ENCODE peak calls at places on chromosomes 5 and 9, in seven cellular contexts. X, B, Q, G, H, W and E are unnamed samples.

GRCh38 chr9:8863886-8864881 is 1064.6 kb upstream of the DMAC1 start:
- DNase-seq in X (peak), B (peak), Q (no peak), G (peak), H (no peak), W (peak), E (peak)

GRCh38 chr5:56649569-56649968 is 165.8 kb upstream of the MAP3K1 start:
- DNase-seq in X (no peak), B (no peak), Q (no peak), G (peak), H (no peak), W (no peak), E (peak)

GRCh38 chr5:59039296-59040006 is 456.6 kb downstream of the RAB3C start:
- DNase-seq in X (peak), B (peak), Q (peak), G (peak), H (peak), W (peak), E (peak)

GRCh38 chr9:128304971-128305288 is 17.3 kb downstream of the TRUB2 start:
- DNase-seq in X (no peak), B (no peak), Q (no peak), G (no peak), H (no peak), W (peak), E (no peak)

GRCh38 chr9:127175319-127175715 is 52.9 kb upstream of the ANGPTL2 start:
- DNase-seq in X (no peak), B (no peak), Q (no peak), G (no peak), H (peak), W (no peak), E (no peak)

GRCh38 chr5:41681820-41682219 is 171.4 kb upstream of the PLCXD3 start:
- DNase-seq in X (no peak), B (no peak), Q (no peak), G (no peak), H (no peak), W (no peak), E (no peak)

GRCh38 chr9:121990600-121991304 is 102.4 kb downstream of the TTLL11 start:
- DNase-seq in X (no peak), B (no peak), Q (no peak), G (no peak), H (no peak), W (no peak), E (no peak)

GRCh38 chr5:68365894-68366293 is 150.3 kb downstream of the PIK3R1 start:
- DNase-seq in X (no peak), B (no peak), Q (no peak), G (peak), H (no peak), W (no peak), E (no peak)

GRCh38 chr5:16411741-16412455 is 53.7 kb downstream of the ZNF622 start:
- DNase-seq in X (no peak), B (no peak), Q (no peak), G (no peak), H (no peak), W (peak), E (no peak)

GRCh38 chr5:115450741-115451140 is 93.8 kb downstream of the FEM1C start:
- DNase-seq in X (peak), B (no peak), Q (no peak), G (peak), H (no peak), W (peak), E (peak)

GRCh38 chr9:93189369-93190132 is 5.6 kb downstream of the WNK2 start:
- DNase-seq in X (no peak), B (no peak), Q (no peak), G (no peak), H (no peak), W (no peak), E (no peak)

GRCh38 chr5:173330151-173330855 is 2.1 kb upstream of the STC2 start:
- DNase-seq in X (no peak), B (peak), Q (no peak), G (no peak), H (no peak), W (no peak), E (no peak)

GRCh38 chr9:70112981-70113380 is 69.3 kb downstream of the MAMDC2 start:
- DNase-seq in X (no peak), B (no peak), Q (no peak), G (no peak), H (no peak), W (peak), E (no peak)

GRCh38 chr5:86118542-86118941 is 499.2 kb upstream of the COX7C start:
- DNase-seq in X (no peak), B (no peak), Q (no peak), G (no peak), H (no peak), W (no peak), E (no peak)

GRCh38 chr5:151037561-151038291 is 17.3 kb downstream of the GPX3 start:
- DNase-seq in X (peak), B (no peak), Q (peak), G (peak), H (no peak), W (peak), E (peak)

GRCh38 chr5:146646441-146646840 is 130.5 kb upstream of the GPR151 start:
- DNase-seq in X (no peak), B (no peak), Q (no peak), G (no peak), H (no peak), W (no peak), E (no peak)

GRCh38 chr5:159641371-159642039 is 274.8 kb upstream of the ADRA1B start:
- DNase-seq in X (no peak), B (no peak), Q (no peak), G (no peak), H (no peak), W (no peak), E (no peak)

GRCh38 chr9:137582286-137582860 is 3.6 kb upstream of the DPH7 start:
- DNase-seq in X (no peak), B (peak), Q (no peak), G (peak), H (peak), W (no peak), E (no peak)

GRCh38 chr9:116189683-116190082 is 36.1 kb downstream of the PAPPA start:
- DNase-seq in X (no peak), B (no peak), Q (no peak), G (no peak), H (peak), W (no peak), E (no peak)

GRCh38 chr5:139745800-139746690 is 49.6 kb upstream of the PSD2 start:
- DNase-seq in X (peak), B (peak), Q (peak), G (peak), H (peak), W (peak), E (peak)

GRCh38 chr5:65027149-65027548 is 258.4 kb downstream of the CWC27 start:
- DNase-seq in X (no peak), B (no peak), Q (no peak), G (no peak), H (no peak), W (no peak), E (no peak)

GRCh38 chr9:4375424-4376195 is 75.7 kb upstream of the GLIS3 start:
- DNase-seq in X (peak), B (peak), Q (no peak), G (peak), H (no peak), W (peak), E (peak)

GRCh38 chr9:132978451-132979087 is at the start of gene GFI1B:
- DNase-seq in X (no peak), B (no peak), Q (no peak), G (no peak), H (no peak), W (no peak), E (no peak)

GRCh38 chr5:61525573-61526142 is 193.6 kb downstream of the ZSWIM6 start:
- DNase-seq in X (peak), B (no peak), Q (no peak), G (peak), H (no peak), W (peak), E (no peak)

GRCh38 chr9:99515874-99516656 is 294.0 kb downstream of the SEC61B start:
- DNase-seq in X (no peak), B (no peak), Q (no peak), G (no peak), H (no peak), W (no peak), E (no peak)

GRCh38 chr5:110851357-110851756 is 112.5 kb downstream of the SLC25A46 start:
- DNase-seq in X (peak), B (no peak), Q (no peak), G (no peak), H (no peak), W (peak), E (no peak)

GRCh38 chr9:133905493-133905892 is 86.6 kb downstream of the VAV2 start:
- DNase-seq in X (no peak), B (no peak), Q (no peak), G (no peak), H (no peak), W (no peak), E (no peak)

GRCh38 chr5:150637245-150638052 is 3.0 kb upstream of the SYNPO start:
- DNase-seq in X (peak), B (peak), Q (no peak), G (peak), H (peak), W (peak), E (peak)

GRCh38 chr5:71969464-71969863 is 137.8 kb upstream of the MAP1B start:
- DNase-seq in X (no peak), B (no peak), Q (no peak), G (no peak), H (no peak), W (peak), E (no peak)

DNA sequence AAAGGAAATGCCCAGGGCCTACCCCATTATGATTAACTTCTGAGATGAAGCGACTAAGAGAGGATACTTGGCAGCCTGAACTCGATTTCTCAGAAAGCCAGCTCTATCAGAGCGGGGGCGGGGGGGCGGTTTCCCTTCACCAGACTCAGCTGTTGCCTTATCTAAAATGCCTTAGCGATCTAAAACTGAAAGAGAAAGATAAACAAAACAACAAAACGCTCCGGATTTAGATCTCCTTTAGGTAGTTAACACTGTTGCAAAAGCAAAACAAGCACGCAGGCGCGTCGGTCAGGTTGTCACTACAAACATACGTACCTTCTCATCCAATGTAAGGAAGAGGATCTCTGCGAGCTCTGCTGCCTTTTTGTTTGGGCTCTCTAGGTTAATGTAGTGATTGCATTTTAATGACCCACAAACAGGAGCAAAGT is 1.1 kb downstream of the EPB41L4A start:
- DNase-seq in X (peak), B (peak), Q (peak), G (peak), H (peak), W (peak), E (peak)
- H3K4me3 ChIP-seq in X (peak), B (peak), Q (peak), G (peak), H (peak), W (peak), E (peak)

GRCh38 chr9:114033397-114034103 is 44.5 kb downstream of the AMBP start:
- DNase-seq in X (peak), B (peak), Q (peak), G (peak), H (no peak), W (no peak), E (peak)
- TF ChIP-seq CTCF in X (peak), B (peak), Q (peak), G (peak), H (no peak), W (peak), E (peak)

GRCh38 chr5:171310334-171310815 is 1.3 kb downstream of the TLX3 start:
- DNase-seq in X (no peak), B (no peak), Q (no peak), G (no peak), H (no peak), W (no peak), E (no peak)

GRCh38 chr5:171310816-171311697 is 2.0 kb downstream of the TLX3 start:
- DNase-seq in X (peak), B (peak), Q (no peak), G (peak), H (no peak), W (no peak), E (no peak)

GRCh38 chr5:171313481-171314206 is 4.6 kb downstream of the TLX3 start:
- DNase-seq in X (no peak), B (no peak), Q (no peak), G (no peak), H (no peak), W (no peak), E (no peak)

GRCh38 chr5:171312129-171312819 is 3.2 kb downstream of the TLX3 start:
- DNase-seq in X (peak), B (no peak), Q (no peak), G (no peak), H (no peak), W (no peak), E (no peak)

DNA sequence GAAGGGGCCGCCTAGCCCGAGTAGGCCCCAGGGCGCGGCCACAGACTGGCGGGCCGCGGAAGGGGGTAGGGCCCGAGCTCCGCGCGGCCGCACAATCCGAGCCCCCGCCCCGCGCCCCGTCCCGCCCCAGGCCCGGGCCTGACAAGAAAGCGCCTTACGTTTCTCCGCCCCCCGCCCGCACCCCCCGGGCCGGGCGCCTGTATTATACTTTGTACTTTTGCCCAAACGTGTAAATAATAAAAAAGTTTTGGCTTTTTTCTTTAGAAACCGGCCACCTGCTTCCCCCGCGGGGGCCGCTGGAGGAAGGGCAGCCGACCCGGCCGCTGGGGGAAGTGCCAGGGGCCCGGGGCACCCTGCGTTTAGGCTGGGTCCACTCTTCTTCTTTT is 2.6 kb downstream of the TLX3 start:
- DNase-seq in X (no peak), B (no peak), Q (no peak), G (no peak), H (no peak), W (no peak), E (no peak)
- H3K4me3 ChIP-seq in X (no peak), B (peak), Q (no peak), G (no peak), H (peak), W (no peak), E (no peak)

DNA sequence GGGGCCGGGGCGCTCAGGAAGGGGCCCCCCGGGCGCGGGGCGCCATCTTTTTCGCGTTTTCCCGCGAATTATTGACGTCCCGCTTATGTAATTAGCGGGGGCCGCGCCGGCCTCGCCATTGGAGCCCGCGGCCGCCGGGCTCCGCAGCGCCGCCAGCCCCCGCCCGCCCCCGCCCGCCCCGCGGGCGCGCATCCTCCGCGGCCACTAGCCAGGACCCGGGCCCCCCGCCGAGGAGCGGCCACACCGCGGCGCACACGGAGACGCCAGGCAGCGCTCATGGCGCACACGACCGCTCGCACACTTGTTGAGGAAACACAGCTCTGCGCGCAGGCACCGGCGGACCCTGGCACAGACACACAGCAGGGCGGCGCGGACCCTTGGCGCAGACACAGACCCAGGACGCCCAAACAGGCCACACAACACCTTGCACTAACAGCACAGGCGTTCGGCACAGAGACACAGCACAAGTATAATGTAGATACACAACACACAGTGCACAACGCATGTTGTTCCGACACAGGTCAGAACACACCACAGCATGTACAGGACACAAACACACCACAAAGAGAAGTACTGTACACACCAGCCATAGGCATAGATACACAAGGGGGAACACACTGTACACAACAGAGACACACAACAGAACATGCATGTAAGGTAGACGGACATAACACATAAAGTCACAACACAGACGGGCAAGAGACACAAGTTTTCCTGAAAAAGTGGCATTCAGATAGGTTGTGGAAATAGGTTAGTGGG is 467 bp upstream of the PHF19 start:
- DNase-seq in X (peak), B (peak), Q (peak), G (peak), H (peak), W (peak), E (peak)
- TF ChIP-seq CTCF in X (no peak), B (no peak), Q (peak), G (no peak), H (no peak), W (no peak), E (no peak)

GRCh38 chr5:142095651-142096330 is 12.8 kb upstream of the NDFIP1 start:
- DNase-seq in X (no peak), B (peak), Q (no peak), G (no peak), H (no peak), W (no peak), E (no peak)

GRCh38 chr5:142091012-142091411 is 17.6 kb upstream of the NDFIP1 start:
- DNase-seq in X (no peak), B (no peak), Q (no peak), G (no peak), H (no peak), W (no peak), E (no peak)

GRCh38 chr5:142087920-142088679 is 20.5 kb upstream of the NDFIP1 start:
- DNase-seq in X (no peak), B (no peak), Q (no peak), G (no peak), H (no peak), W (no peak), E (no peak)

GRCh38 chr5:142095035-142095434 is 13.5 kb upstream of the NDFIP1 start:
- DNase-seq in X (no peak), B (no peak), Q (no peak), G (no peak), H (no peak), W (no peak), E (no peak)

GRCh38 chr5:142091922-142092321 is 16.7 kb upstream of the NDFIP1 start:
- DNase-seq in X (no peak), B (no peak), Q (no peak), G (no peak), H (no peak), W (no peak), E (no peak)
- H3K4me3 ChIP-seq in X (no peak), B (no peak), Q (no peak), G (no peak), H (no peak), W (no peak), E (no peak)

DNA sequence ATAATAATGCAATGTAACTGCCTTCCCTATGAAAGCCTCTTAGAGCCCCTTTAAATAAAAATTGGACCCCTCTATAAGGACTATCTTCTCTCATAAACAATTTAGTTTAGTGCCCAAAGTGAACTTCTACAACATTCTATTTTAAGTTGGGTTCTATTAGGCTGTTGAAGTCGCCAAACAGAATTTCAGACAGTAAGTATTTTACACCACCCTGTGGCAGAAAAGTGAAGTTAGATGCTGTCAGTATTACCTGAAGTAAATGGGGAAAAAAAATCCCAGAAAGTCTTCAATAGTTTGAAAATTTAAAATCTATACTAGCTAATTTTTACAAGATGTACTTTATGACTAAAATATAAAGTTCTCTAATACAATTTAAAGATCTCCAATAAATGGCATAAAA is 29.5 kb downstream of the CAAP1 start:
- DNase-seq in X (peak), B (no peak), Q (no peak), G (peak), H (no peak), W (no peak), E (peak)
- TF ChIP-seq CTCF in X (peak), B (peak), Q (no peak), G (peak), H (no peak), W (peak), E (peak)